ENCODE peak calls at places on chromosomes 1 and 21, in five cellular contexts. One of them, this sample, is unnamed.

GRCh38 chr1:107750364-107750959 is 214.5 kb downstream of the VAV3 start:
- DNase-seq in Calu3: peak
- DNase-seq in fibroblast of villous mesenchyme: peak
- DNase-seq in mesothelial cell of epicardium: peak
- DNase-seq in body of pancreas: peak
- DNase-seq in this sample: peak

GRCh38 chr1:209190591-209191241 is 392.8 kb upstream of the CAMK1G start:
- DNase-seq in body of pancreas: peak
- DNase-seq in Calu3: peak
- DNase-seq in mesothelial cell of epicardium: no peak
- DNase-seq in fibroblast of villous mesenchyme: peak
- DNase-seq in this sample: no peak

GRCh38 chr1:169018751-169019150 is 87.7 kb upstream of the ATP1B1 start:
- DNase-seq in body of pancreas: no peak
- DNase-seq in mesothelial cell of epicardium: no peak
- DNase-seq in fibroblast of villous mesenchyme: no peak
- DNase-seq in Calu3: no peak
- DNase-seq in this sample: no peak

GRCh38 chr1:234997201-234998173 is 131.2 kb downstream of the TOMM20 start:
- DNase-seq in fibroblast of villous mesenchyme: peak
- DNase-seq in body of pancreas: peak
- DNase-seq in Calu3: peak
- DNase-seq in mesothelial cell of epicardium: no peak
- DNase-seq in this sample: peak

GRCh38 chr1:206103979-206104378 is 13.2 kb downstream of the AVPR1B start:
- DNase-seq in mesothelial cell of epicardium: no peak
- DNase-seq in body of pancreas: no peak
- DNase-seq in Calu3: no peak
- DNase-seq in fibroblast of villous mesenchyme: no peak
- DNase-seq in this sample: no peak

GRCh38 chr1:154993572-154994268 is at the start of gene LENEP:
- DNase-seq in fibroblast of villous mesenchyme: no peak
- DNase-seq in Calu3: no peak
- DNase-seq in body of pancreas: no peak
- DNase-seq in mesothelial cell of epicardium: no peak
- DNase-seq in this sample: no peak

GRCh38 chr1:28766532-28767183 is 29.9 kb downstream of the YTHDF2 start:
- DNase-seq in mesothelial cell of epicardium: no peak
- DNase-seq in Calu3: no peak
- DNase-seq in body of pancreas: no peak
- DNase-seq in fibroblast of villous mesenchyme: no peak
- DNase-seq in this sample: no peak

GRCh38 chr1:115183158-115183557 is 93.9 kb upstream of the TSPAN2 start:
- DNase-seq in Calu3: no peak
- DNase-seq in mesothelial cell of epicardium: no peak
- DNase-seq in body of pancreas: no peak
- DNase-seq in fibroblast of villous mesenchyme: no peak
- DNase-seq in this sample: no peak

GRCh38 chr1:227454686-227455085 is 108.7 kb upstream of the ZNF678 start:
- DNase-seq in fibroblast of villous mesenchyme: no peak
- DNase-seq in mesothelial cell of epicardium: no peak
- DNase-seq in body of pancreas: no peak
- DNase-seq in Calu3: no peak
- DNase-seq in this sample: no peak

GRCh38 chr1:246159290-246160227 is 347.5 kb downstream of the SMYD3 start:
- DNase-seq in fibroblast of villous mesenchyme: no peak
- DNase-seq in mesothelial cell of epicardium: no peak
- DNase-seq in body of pancreas: no peak
- DNase-seq in Calu3: peak
- DNase-seq in this sample: no peak

GRCh38 chr1:186540521-186540920 is 79.6 kb upstream of the PDC start:
- DNase-seq in Calu3: no peak
- DNase-seq in mesothelial cell of epicardium: no peak
- DNase-seq in body of pancreas: no peak
- DNase-seq in fibroblast of villous mesenchyme: no peak
- DNase-seq in this sample: no peak

GRCh38 chr21:33286600-33287456 is 20.7 kb downstream of the IL10RB start:
- DNase-seq in body of pancreas: peak
- DNase-seq in mesothelial cell of epicardium: no peak
- DNase-seq in fibroblast of villous mesenchyme: peak
- DNase-seq in Calu3: peak
- DNase-seq in this sample: no peak

GRCh38 chr1:208544058-208544457 is 299.9 kb upstream of the PLXNA2 start:
- DNase-seq in Calu3: no peak
- DNase-seq in fibroblast of villous mesenchyme: no peak
- DNase-seq in body of pancreas: no peak
- DNase-seq in mesothelial cell of epicardium: no peak
- DNase-seq in this sample: no peak

GRCh38 chr1:206808615-206809014 is 36.3 kb upstream of the IL10 start:
- DNase-seq in body of pancreas: no peak
- DNase-seq in Calu3: peak
- DNase-seq in mesothelial cell of epicardium: no peak
- DNase-seq in fibroblast of villous mesenchyme: peak
- DNase-seq in this sample: no peak

GRCh38 chr1:230068952-230069684 is 2.1 kb downstream of the GALNT2 start:
- DNase-seq in fibroblast of villous mesenchyme: peak
- DNase-seq in body of pancreas: peak
- DNase-seq in mesothelial cell of epicardium: no peak
- DNase-seq in Calu3: no peak
- DNase-seq in this sample: no peak

GRCh38 chr1:32651461-32652073 is 559 bp downstream of the RBBP4 start:
- DNase-seq in Calu3: no peak
- DNase-seq in body of pancreas: no peak
- DNase-seq in fibroblast of villous mesenchyme: no peak
- DNase-seq in mesothelial cell of epicardium: no peak
- DNase-seq in this sample: no peak

GRCh38 chr1:39450956-39451601 is 40.4 kb upstream of the BMP8A start:
- DNase-seq in fibroblast of villous mesenchyme: peak
- DNase-seq in mesothelial cell of epicardium: no peak
- DNase-seq in Calu3: no peak
- DNase-seq in body of pancreas: no peak
- DNase-seq in this sample: no peak

DNA sequence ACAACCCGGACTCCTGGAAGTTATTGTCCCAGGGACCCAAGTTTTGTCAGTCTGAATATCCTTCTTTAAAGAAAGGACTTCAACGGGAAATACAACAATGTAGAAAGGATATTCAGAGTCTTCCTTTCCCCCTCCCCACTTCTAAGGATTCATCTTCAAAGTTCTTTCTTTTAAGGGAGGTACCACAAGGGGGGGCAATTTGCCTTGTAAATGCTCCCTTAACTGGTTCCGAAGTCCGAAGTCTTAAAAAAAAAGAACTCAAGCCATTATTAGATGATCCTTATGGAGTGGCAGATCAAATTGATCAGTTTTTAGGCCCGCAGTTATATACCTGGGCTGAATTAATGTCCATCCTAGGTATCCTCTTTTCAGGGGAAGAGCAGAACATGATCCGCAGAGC is 47.0 kb downstream of the SERINC2 start:
- DNase-seq in fibroblast of villous mesenchyme: peak
- DNase-seq in Calu3: no peak
- DNase-seq in mesothelial cell of epicardium: no peak
- DNase-seq in body of pancreas: no peak
- DNase-seq in this sample: no peak
- TF ChIP-seq CTCF in fibroblast of villous mesenchyme: peak
- TF ChIP-seq CTCF in Calu3: no peak
- TF ChIP-seq CTCF in mesothelial cell of epicardium: no peak
- TF ChIP-seq CTCF in body of pancreas: no peak
- TF ChIP-seq CTCF in this sample: no peak

GRCh38 chr1:75587692-75588091 is 23.2 kb downstream of the SLC44A5 start:
- DNase-seq in body of pancreas: no peak
- DNase-seq in Calu3: no peak
- DNase-seq in mesothelial cell of epicardium: no peak
- DNase-seq in fibroblast of villous mesenchyme: no peak
- DNase-seq in this sample: no peak

GRCh38 chr1:75589637-75590036 is 21.3 kb downstream of the SLC44A5 start:
- DNase-seq in fibroblast of villous mesenchyme: no peak
- DNase-seq in mesothelial cell of epicardium: no peak
- DNase-seq in body of pancreas: no peak
- DNase-seq in Calu3: no peak
- DNase-seq in this sample: no peak

GRCh38 chr1:75594327-75594726 is 16.6 kb downstream of the SLC44A5 start:
- DNase-seq in Calu3: no peak
- DNase-seq in body of pancreas: no peak
- DNase-seq in mesothelial cell of epicardium: no peak
- DNase-seq in fibroblast of villous mesenchyme: no peak
- DNase-seq in this sample: no peak

DNA sequence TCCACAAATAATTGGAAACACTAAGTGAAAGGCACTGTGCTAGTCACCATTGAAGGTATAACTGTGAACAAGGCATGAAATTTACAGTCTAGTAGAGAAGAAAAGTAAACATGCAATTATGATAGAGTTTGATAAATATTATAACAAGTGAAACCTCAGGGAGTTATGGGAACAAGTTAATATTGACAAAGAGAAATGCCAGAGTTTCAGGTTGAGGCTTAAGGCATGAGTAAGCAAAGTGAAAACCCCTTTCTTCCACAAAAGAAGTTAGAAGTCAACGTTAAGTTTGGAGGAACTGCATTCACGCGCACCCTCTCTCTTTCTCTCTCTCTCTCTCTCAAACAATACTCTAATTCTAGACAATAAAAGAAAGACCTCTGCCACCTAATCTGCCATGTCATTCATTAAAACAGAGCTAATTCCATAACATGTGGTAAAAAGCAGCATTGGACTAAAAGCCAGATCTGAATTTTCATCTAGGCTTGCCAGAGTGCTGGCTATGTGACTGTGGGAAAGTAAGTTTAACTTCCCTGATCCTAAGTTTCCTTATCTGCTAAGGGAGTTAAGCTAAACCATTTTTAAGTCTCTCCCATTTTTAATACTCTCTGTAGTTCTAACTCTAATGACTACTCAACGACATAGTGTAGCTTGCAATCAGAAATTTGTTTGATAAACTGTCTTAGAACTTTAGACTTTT is 22.0 kb downstream of the SLC44A5 start:
- DNase-seq in fibroblast of villous mesenchyme: no peak
- DNase-seq in body of pancreas: no peak
- DNase-seq in Calu3: no peak
- DNase-seq in mesothelial cell of epicardium: no peak
- DNase-seq in this sample: no peak
- TF ChIP-seq CTCF in fibroblast of villous mesenchyme: no peak
- TF ChIP-seq CTCF in body of pancreas: no peak
- TF ChIP-seq CTCF in Calu3: no peak
- TF ChIP-seq CTCF in mesothelial cell of epicardium: no peak
- TF ChIP-seq CTCF in this sample: no peak

GRCh38 chr21:16055012-16055411 is 325.2 kb downstream of the USP25 start:
- DNase-seq in body of pancreas: no peak
- DNase-seq in mesothelial cell of epicardium: no peak
- DNase-seq in fibroblast of villous mesenchyme: no peak
- DNase-seq in Calu3: no peak
- DNase-seq in this sample: no peak

GRCh38 chr21:16061194-16061593 is 331.4 kb downstream of the USP25 start:
- DNase-seq in fibroblast of villous mesenchyme: no peak
- DNase-seq in mesothelial cell of epicardium: no peak
- DNase-seq in Calu3: no peak
- DNase-seq in body of pancreas: no peak
- DNase-seq in this sample: no peak

GRCh38 chr21:16059981-16060380 is 330.2 kb downstream of the USP25 start:
- DNase-seq in Calu3: no peak
- DNase-seq in mesothelial cell of epicardium: no peak
- DNase-seq in body of pancreas: no peak
- DNase-seq in fibroblast of villous mesenchyme: no peak
- DNase-seq in this sample: no peak

GRCh38 chr21:16058896-16059295 is 329.1 kb downstream of the USP25 start:
- DNase-seq in Calu3: no peak
- DNase-seq in fibroblast of villous mesenchyme: no peak
- DNase-seq in body of pancreas: no peak
- DNase-seq in mesothelial cell of epicardium: no peak
- DNase-seq in this sample: no peak
- TF ChIP-seq CTCF in Calu3: no peak
- TF ChIP-seq CTCF in fibroblast of villous mesenchyme: no peak
- TF ChIP-seq CTCF in body of pancreas: no peak
- TF ChIP-seq CTCF in mesothelial cell of epicardium: no peak
- TF ChIP-seq CTCF in this sample: no peak

GRCh38 chr1:220370041-220370700 is 97.9 kb upstream of the RAB3GAP2 start:
- DNase-seq in Calu3: peak
- DNase-seq in mesothelial cell of epicardium: no peak
- DNase-seq in body of pancreas: no peak
- DNase-seq in fibroblast of villous mesenchyme: peak
- DNase-seq in this sample: no peak

GRCh38 chr1:220369511-220369910 is 97.3 kb upstream of the RAB3GAP2 start:
- DNase-seq in body of pancreas: no peak
- DNase-seq in mesothelial cell of epicardium: no peak
- DNase-seq in fibroblast of villous mesenchyme: no peak
- DNase-seq in Calu3: no peak
- DNase-seq in this sample: no peak

GRCh38 chr1:220372451-220372850 is 100.2 kb upstream of the RAB3GAP2 start:
- DNase-seq in fibroblast of villous mesenchyme: no peak
- DNase-seq in mesothelial cell of epicardium: no peak
- DNase-seq in Calu3: no peak
- DNase-seq in body of pancreas: no peak
- DNase-seq in this sample: no peak

GRCh38 chr1:220368352-220369265 is 96.4 kb upstream of the RAB3GAP2 start:
- DNase-seq in Calu3: peak
- DNase-seq in body of pancreas: no peak
- DNase-seq in fibroblast of villous mesenchyme: peak
- DNase-seq in mesothelial cell of epicardium: no peak
- DNase-seq in this sample: no peak

DNA sequence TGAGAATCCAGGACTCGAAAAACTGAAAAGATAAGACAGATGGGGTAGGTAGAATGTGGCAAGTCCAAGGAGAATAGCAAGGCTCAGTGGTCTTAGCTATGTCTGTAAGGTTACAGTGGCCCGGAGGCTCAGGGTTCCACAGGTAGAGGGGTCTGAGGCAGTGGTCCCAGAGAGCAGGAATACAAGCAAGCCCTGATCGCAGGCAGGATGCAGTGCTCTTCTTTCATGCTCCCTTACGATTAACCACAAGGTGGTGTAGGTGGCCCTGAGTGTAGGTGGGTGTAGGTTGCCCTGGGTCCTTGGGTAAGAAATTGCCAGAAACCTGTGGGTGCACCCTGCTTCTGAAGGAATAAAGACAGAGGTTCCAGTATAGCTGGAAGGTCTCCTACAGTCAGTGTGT is 99.1 kb upstream of the RAB3GAP2 start:
- DNase-seq in fibroblast of villous mesenchyme: no peak
- DNase-seq in Calu3: peak
- DNase-seq in mesothelial cell of epicardium: no peak
- DNase-seq in body of pancreas: no peak
- DNase-seq in this sample: no peak
- TF ChIP-seq CTCF in fibroblast of villous mesenchyme: no peak
- TF ChIP-seq CTCF in Calu3: no peak
- TF ChIP-seq CTCF in mesothelial cell of epicardium: no peak
- TF ChIP-seq CTCF in body of pancreas: no peak
- TF ChIP-seq CTCF in this sample: no peak

This sample was measured in omental fat pad.